ENCODE peak calls at places on chromosomes 2 and 18, in five cellular contexts. C is H1, M is lower lobe of right lung, F is left lung, W is WTC11. Z is an unnamed sample.

GRCh38 chr2:236045264-236046235 is 122.6 kb downstream of the GBX2 start:
- DNase-seq in C (no peak), M (no peak), F (no peak), W (no peak), Z (no peak)

GRCh38 chr18:33440011-33440383 is 524 bp downstream of the CCDC178 start:
- DNase-seq in C (peak), M (no peak), F (peak), W (peak), Z (peak)

GRCh38 chr18:51933903-51934302 is 406.1 kb upstream of the DCC start:
- DNase-seq in C (no peak), M (no peak), F (no peak), W (no peak), Z (no peak)

GRCh38 chr2:12506846-12507245 is 209.9 kb upstream of the TRIB2 start:
- DNase-seq in C (no peak), M (no peak), F (no peak), W (no peak), Z (no peak)

GRCh38 chr2:85899849-85900248 is 11.1 kb upstream of the ST3GAL5 start:
- DNase-seq in C (no peak), M (no peak), F (no peak), W (no peak), Z (no peak)

GRCh38 chr2:12708508-12709206 is 8.1 kb upstream of the TRIB2 start:
- DNase-seq in C (no peak), M (no peak), F (no peak), W (no peak), Z (no peak)

GRCh38 chr2:75560768-75561565 is at the start of gene EVA1A:
- DNase-seq in C (peak), M (peak), F (peak), W (peak), Z (peak)

GRCh38 chr2:133906926-133907325 is 338.7 kb upstream of the NCKAP5 start:
- DNase-seq in C (no peak), M (no peak), F (no peak), W (no peak), Z (no peak)

GRCh38 chr2:188142636-188143035 is 149.0 kb upstream of the GULP1 start:
- DNase-seq in C (no peak), M (no peak), F (no peak), W (no peak), Z (no peak)

GRCh38 chr2:241571821-241572620 is 13.5 kb downstream of the BOK start:
- DNase-seq in C (no peak), M (peak), F (peak), W (no peak), Z (no peak)

GRCh38 chr18:68148862-68149261 is 566.0 kb downstream of the TMX3 start:
- DNase-seq in C (no peak), M (no peak), F (no peak), W (no peak), Z (no peak)

GRCh38 chr2:219562049-219563020 is 9.0 kb downstream of the OBSL1 start:
- DNase-seq in C (no peak), M (no peak), F (no peak), W (no peak), Z (no peak)

GRCh38 chr2:25375371-25375988 is 33.8 kb upstream of the DNMT3A start:
- DNase-seq in C (no peak), M (no peak), F (no peak), W (no peak), Z (no peak)

GRCh38 chr2:103232882-103233281 is 471.1 kb downstream of the TMEM182 start:
- DNase-seq in C (no peak), M (no peak), F (no peak), W (no peak), Z (no peak)

GRCh38 chr2:128323501-128323931 is 4.8 kb upstream of the HS6ST1 start:
- DNase-seq in C (no peak), M (no peak), F (no peak), W (no peak), Z (peak)

GRCh38 chr2:201929627-201930026 is 104.0 kb upstream of the FZD7 start:
- DNase-seq in C (no peak), M (no peak), F (no peak), W (no peak), Z (no peak)

GRCh38 chr2:26184086-26184485 is 11.2 kb downstream of the GAREM2 start:
- DNase-seq in C (no peak), M (no peak), F (no peak), W (no peak), Z (no peak)

GRCh38 chr2:149021271-149021719 is 17.2 kb upstream of the LYPD6B start:
- DNase-seq in C (no peak), M (no peak), F (no peak), W (no peak), Z (no peak)

GRCh38 chr2:158914066-158914465 is 54.4 kb upstream of the TANC1 start:
- DNase-seq in C (no peak), M (no peak), F (no peak), W (no peak), Z (no peak)

GRCh38 chr2:134268265-134268664 is 14.4 kb downstream of the MGAT5 start:
- DNase-seq in C (no peak), M (no peak), F (no peak), W (no peak), Z (no peak)

GRCh38 chr2:216775043-216775453 is 79.7 kb upstream of the IGFBP5 start:
- DNase-seq in C (no peak), M (no peak), F (no peak), W (no peak), Z (no peak)

GRCh38 chr2:230942920-230943896 is 18.2 kb upstream of the GPR55 start:
- DNase-seq in C (no peak), M (no peak), F (no peak), W (no peak), Z (no peak)

GRCh38 chr2:19176977-19177376 is 181.4 kb downstream of the OSR1 start:
- DNase-seq in C (no peak), M (no peak), F (no peak), W (no peak), Z (no peak)

GRCh38 chr2:54613794-54614257 is 109.6 kb upstream of the EML6 start:
- DNase-seq in C (no peak), M (no peak), F (no peak), W (no peak), Z (no peak)

GRCh38 chr2:221753401-221753800 is 181.3 kb upstream of the EPHA4 start:
- DNase-seq in C (no peak), M (no peak), F (no peak), W (no peak), Z (no peak)

GRCh38 chr18:23203891-23204432 is 68.7 kb downstream of the CABLES1 start:
- DNase-seq in C (no peak), M (no peak), F (peak), W (no peak), Z (no peak)

GRCh38 chr2:17573085-17573805 is 32.7 kb downstream of the VSNL1 start:
- DNase-seq in C (no peak), M (no peak), F (no peak), W (no peak), Z (no peak)

GRCh38 chr2:134491796-134492441 is 226.9 kb downstream of the TMEM163 start:
- DNase-seq in C (no peak), M (no peak), F (no peak), W (no peak), Z (no peak)

GRCh38 chr18:68699043-68699442 is 15.9 kb downstream of the TMX3 start:
- DNase-seq in C (no peak), M (no peak), F (no peak), W (no peak), Z (no peak)

GRCh38 chr2:128722469-128722868 is 403.8 kb upstream of the HS6ST1 start:
- DNase-seq in C (no peak), M (no peak), F (no peak), W (no peak), Z (no peak)

GRCh38 chr2:207473203-207473865 is 56.4 kb upstream of the CREB1 start:
- DNase-seq in C (peak), M (no peak), F (no peak), W (peak), Z (no peak)

GRCh38 chr2:64607381-64607780 is 46.3 kb downstream of the SERTAD2 start:
- DNase-seq in C (no peak), M (no peak), F (no peak), W (no peak), Z (no peak)

GRCh38 chr2:47888581-47889280 is 17.6 kb downstream of the FBXO11 start:
- DNase-seq in C (no peak), M (no peak), F (no peak), W (no peak), Z (no peak)

GRCh38 chr2:151119377-151119776 is 142.3 kb downstream of the RBM43 start:
- DNase-seq in C (no peak), M (no peak), F (no peak), W (no peak), Z (no peak)

GRCh38 chr2:108365656-108366055 is 12.1 kb upstream of the SULT1C4 start:
- DNase-seq in C (no peak), M (no peak), F (no peak), W (no peak), Z (no peak)

GRCh38 chr2:108367014-108367413 is 10.7 kb upstream of the SULT1C4 start:
- DNase-seq in C (no peak), M (no peak), F (no peak), W (no peak), Z (no peak)

GRCh38 chr2:108370080-108370479 is 7.7 kb upstream of the SULT1C4 start:
- DNase-seq in C (no peak), M (no peak), F (no peak), W (no peak), Z (no peak)

GRCh38 chr2:108367776-108368175 is 10.0 kb upstream of the SULT1C4 start:
- DNase-seq in C (no peak), M (no peak), F (no peak), W (no peak), Z (no peak)

GRCh38 chr2:108369153-108369552 is 8.6 kb upstream of the SULT1C4 start:
- DNase-seq in C (no peak), M (no peak), F (no peak), W (no peak), Z (no peak)
- TF ChIP-seq CTCF in C (peak), M (no peak), F (no peak), W (no peak), Z (no peak)

GRCh38 chr2:2704380-2705093 is 373.5 kb upstream of the MYT1L start:
- DNase-seq in C (no peak), M (no peak), F (no peak), W (no peak), Z (no peak)
- TF ChIP-seq CTCF in C (no peak), M (no peak), F (no peak), W (no peak), Z (no peak)

DNA sequence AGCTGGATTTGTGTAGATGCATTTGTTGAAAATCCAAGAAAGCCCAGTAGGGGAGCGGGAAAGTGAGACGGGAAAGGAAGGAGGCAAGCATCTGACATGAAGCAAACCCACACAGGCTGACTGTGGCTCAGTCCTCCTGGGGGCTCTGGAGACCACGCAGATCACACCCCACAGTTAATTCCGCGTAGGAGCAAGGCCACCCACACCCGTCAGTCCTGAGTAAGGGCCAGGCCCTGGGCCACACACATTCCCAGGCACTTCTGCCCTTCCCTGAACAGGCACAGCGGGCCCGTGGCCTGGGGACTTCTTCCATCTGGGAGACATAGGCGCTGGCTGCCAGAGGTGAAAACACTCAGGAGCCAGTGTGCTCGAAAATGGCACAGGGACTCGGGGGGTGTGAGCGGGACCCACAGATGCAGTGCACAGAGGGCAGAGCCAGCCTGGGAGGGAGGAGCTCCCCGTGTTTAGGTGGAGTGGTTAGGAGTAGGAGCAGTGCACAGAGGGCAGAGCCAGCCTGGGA is 19.4 kb upstream of the PRLH start:
- DNase-seq in C (no peak), M (no peak), F (no peak), W (no peak), Z (no peak)
- TF ChIP-seq CTCF in C (no peak), M (no peak), F (no peak), W (no peak), Z (no peak)

GRCh38 chr2:164703915-164704706 is 82.8 kb upstream of the GRB14 start:
- DNase-seq in C (no peak), M (no peak), F (no peak), W (no peak), Z (no peak)
- TF ChIP-seq CTCF in C (no peak), M (no peak), F (no peak), W (no peak), Z (no peak)